ENCODE peak calls at places on chromosomes 6 and 20, in four cellular contexts. B, V, E and A are unnamed samples.

GRCh38 chr20:49287555-49288249 is 9.8 kb upstream of the ZNFX1 start:
- DNase-seq in B (no peak), V (peak), E (no peak), A (no peak)

GRCh38 chr20:54174452-54175175 is 828 bp upstream of the CYP24A1 start:
- DNase-seq in B (no peak), E (no peak), V (no peak), A (no peak)

GRCh38 chr6:21138359-21139094 is 455.0 kb upstream of the SOX4 start:
- DNase-seq in V (no peak), E (no peak), B (no peak), A (no peak)

GRCh38 chr6:42158011-42158410 is 15.2 kb upstream of the GUCA1A start:
- DNase-seq in V (no peak), E (no peak), B (no peak), A (no peak)

GRCh38 chr6:136552054-136552453 is 1.8 kb upstream of the MAP7 start:
- DNase-seq in V (no peak), E (no peak), B (no peak), A (no peak)

GRCh38 chr6:52361945-52362442 is at the start of gene PAQR8:
- DNase-seq in V (no peak), B (peak), E (peak), A (peak)

GRCh38 chr20:56458227-56458821 is 10.1 kb upstream of the RTF2 start:
- DNase-seq in E (no peak), B (no peak), V (no peak), A (no peak)

GRCh38 chr20:63102720-63103375 is 96.1 kb upstream of the BHLHE23 start:
- DNase-seq in B (peak), V (peak), E (peak), A (no peak)

GRCh38 chr6:155377061-155377460 is 62.8 kb upstream of the TFB1M start:
- DNase-seq in E (no peak), V (no peak), B (no peak), A (no peak)

GRCh38 chr6:33755070-33755869 is 8.6 kb upstream of the IP6K3 start:
- DNase-seq in B (no peak), E (no peak), V (no peak), A (no peak)

GRCh38 chr20:5729348-5729747 is 20.9 kb upstream of the SHLD1 start:
- DNase-seq in V (no peak), E (no peak), B (no peak), A (no peak)

GRCh38 chr6:82169138-82169876 is 78.2 kb downstream of the IBTK start:
- DNase-seq in V (no peak), B (no peak), E (no peak), A (no peak)

GRCh38 chr20:23404196-23404595 is 17.1 kb downstream of the NAPB start:
- DNase-seq in E (no peak), V (no peak), B (no peak), A (no peak)